ENCODE peak calls at places on chromosomes 11 and 22, in eight cellular contexts. R is GM20000, N is cardiac fibroblast, H is uterus, K is AG09319, L is prostate gland, F is Calu3, O is testis. V is an unnamed sample.

GRCh38 chr11:75035911-75036536 is 47.3 kb downstream of the NEU3 start:
- DNase-seq in F (peak; percentile 60), K (no peak), L (no peak), R (no peak), H (no peak), O (no peak), N (no peak), V (peak; percentile 53)

GRCh38 chr22:39474351-39474991 is 17.7 kb downstream of the MGAT3 start:
- DNase-seq in H (no peak), R (no peak), F (peak; percentile 22), O (no peak), L (no peak), N (no peak), K (no peak), V (no peak)

GRCh38 chr11:99019676-99020075 is 1.1 kb upstream of the CNTN5 start:
- DNase-seq in H (no peak), O (no peak), R (no peak), K (no peak), F (no peak), L (no peak), N (no peak), V (no peak)

GRCh38 chr22:35217541-35217940 is 39.8 kb upstream of the HMGXB4 start:
- DNase-seq in K (no peak), L (no peak), R (no peak), O (no peak), N (no peak), F (no peak), H (no peak), V (no peak)

GRCh38 chr11:118670063-118670462 is 9.4 kb downstream of the TREH start:
- DNase-seq in N (no peak), L (no peak), H (no peak), F (no peak), O (no peak), R (no peak), K (no peak), V (no peak)

GRCh38 chr22:18119409-18120110 is 9.0 kb downstream of the TUBA8 start:
- DNase-seq in F (peak; percentile 3), O (no peak), L (no peak), H (no peak), N (no peak), R (no peak), K (no peak), V (peak; percentile 16)

GRCh38 chr11:36540998-36541397 is 26.8 kb upstream of the RAG1 start:
- DNase-seq in F (peak; percentile 55), L (no peak), N (peak; percentile 82), K (no peak), H (no peak), O (peak; percentile 82), R (peak; percentile 55), V (peak; percentile 57)

GRCh38 chr11:115530752-115531151 is 26.5 kb upstream of the CADM1 start:
- DNase-seq in R (peak; percentile 13), O (peak; percentile 57), L (no peak), N (no peak), K (no peak), F (no peak), H (no peak), V (no peak)

GRCh38 chr11:10858505-10859360 is 880 bp upstream of the ZBED5 start:
- DNase-seq in O (peak; percentile 67), K (no peak), L (peak; percentile 54), R (peak; percentile 21), N (no peak), H (peak; percentile 66), F (peak; percentile 46), V (no peak)

GRCh38 chr11:10861047-10861446 is 3.2 kb upstream of the ZBED5 start:
- DNase-seq in N (no peak), K (no peak), L (no peak), F (no peak), O (no peak), H (no peak), R (no peak), V (no peak)

GRCh38 chr11:10856689-10857603 is 907 bp downstream of the ZBED5 start:
- DNase-seq in R (peak; percentile 13), N (peak; percentile 47), L (peak; percentile 51), O (peak; percentile 71), F (peak; percentile 42), K (no peak), H (no peak), V (peak; percentile 55)

GRCh38 chr11:10855295-10855694 is 2.6 kb downstream of the ZBED5 start:
- DNase-seq in F (no peak), L (no peak), O (no peak), R (no peak), H (no peak), N (no peak), K (no peak), V (no peak)

DNA sequence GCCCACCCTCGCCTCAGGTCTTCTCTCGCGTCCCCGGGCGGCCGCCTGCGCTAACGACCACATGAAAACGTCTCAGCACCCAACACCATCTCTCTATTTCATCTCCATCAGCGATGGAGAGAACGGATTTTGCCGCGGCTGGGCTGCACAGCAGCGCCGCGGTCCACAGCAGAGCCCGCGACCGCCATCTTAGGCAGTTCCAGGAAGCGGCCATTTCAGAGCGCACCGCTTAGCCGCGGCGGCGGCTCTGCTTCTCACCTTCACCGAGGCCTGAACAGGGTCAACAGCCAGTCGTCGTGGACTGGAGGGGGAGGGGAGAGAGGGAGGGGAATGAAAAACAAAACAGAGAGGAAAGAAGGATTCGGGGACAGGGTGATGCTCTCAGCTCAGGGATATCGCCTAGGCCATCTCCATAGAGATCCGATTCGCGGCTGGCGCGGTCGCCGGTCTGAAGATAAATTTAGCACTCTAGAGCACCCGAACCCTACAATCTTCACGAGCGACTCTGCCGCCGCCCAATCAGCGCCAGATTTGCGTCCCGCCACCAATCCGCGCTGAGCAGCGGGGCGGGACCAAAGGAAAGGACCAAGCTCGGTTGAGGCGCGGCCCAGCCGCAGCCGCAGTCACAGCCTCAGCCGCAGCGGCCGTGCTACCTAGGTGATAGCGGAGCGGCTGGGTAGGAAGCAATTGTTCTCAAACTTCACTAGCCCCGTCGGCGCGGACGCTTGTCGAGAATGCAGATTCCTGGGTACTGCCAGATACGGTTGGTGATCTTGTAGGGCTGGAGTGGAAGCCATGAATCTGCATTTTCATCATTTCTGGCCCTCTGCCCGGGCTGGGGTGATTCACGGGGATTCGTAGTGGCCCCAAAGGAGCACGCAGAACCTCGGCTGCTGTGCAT is at the start of gene ZBED5:
- DNase-seq in O (peak; percentile 99), R (peak; percentile 89), H (peak; percentile 98), K (peak; percentile 92), N (peak; percentile 98), F (peak; percentile 95), L (peak; percentile 98), V (peak; percentile 97)
- TF ChIP-seq CTCF in O (no peak), R (no peak), H (peak; percentile 20), K (peak; percentile 7), N (no peak), F (no peak), L (no peak), V (no peak)

GRCh38 chr11:131888230-131888826 is 517.9 kb downstream of the NTM start:
- DNase-seq in R (no peak), L (no peak), O (no peak), N (peak; percentile 98), F (no peak), H (no peak), K (peak; percentile 65), V (no peak)

GRCh38 chr11:131889146-131889577 is 518.7 kb downstream of the NTM start:
- DNase-seq in O (no peak), K (peak; percentile 77), F (no peak), R (no peak), H (peak; percentile 28), N (peak; percentile 94), L (no peak), V (no peak)

GRCh38 chr11:131893103-131893502 is 522.7 kb downstream of the NTM start:
- DNase-seq in K (no peak), H (no peak), R (peak; percentile 61), O (no peak), N (no peak), F (no peak), L (no peak), V (no peak)

GRCh38 chr11:131886201-131886600 is 515.8 kb downstream of the NTM start:
- DNase-seq in H (no peak), L (no peak), O (no peak), R (no peak), K (no peak), N (no peak), F (no peak), V (no peak)

DNA sequence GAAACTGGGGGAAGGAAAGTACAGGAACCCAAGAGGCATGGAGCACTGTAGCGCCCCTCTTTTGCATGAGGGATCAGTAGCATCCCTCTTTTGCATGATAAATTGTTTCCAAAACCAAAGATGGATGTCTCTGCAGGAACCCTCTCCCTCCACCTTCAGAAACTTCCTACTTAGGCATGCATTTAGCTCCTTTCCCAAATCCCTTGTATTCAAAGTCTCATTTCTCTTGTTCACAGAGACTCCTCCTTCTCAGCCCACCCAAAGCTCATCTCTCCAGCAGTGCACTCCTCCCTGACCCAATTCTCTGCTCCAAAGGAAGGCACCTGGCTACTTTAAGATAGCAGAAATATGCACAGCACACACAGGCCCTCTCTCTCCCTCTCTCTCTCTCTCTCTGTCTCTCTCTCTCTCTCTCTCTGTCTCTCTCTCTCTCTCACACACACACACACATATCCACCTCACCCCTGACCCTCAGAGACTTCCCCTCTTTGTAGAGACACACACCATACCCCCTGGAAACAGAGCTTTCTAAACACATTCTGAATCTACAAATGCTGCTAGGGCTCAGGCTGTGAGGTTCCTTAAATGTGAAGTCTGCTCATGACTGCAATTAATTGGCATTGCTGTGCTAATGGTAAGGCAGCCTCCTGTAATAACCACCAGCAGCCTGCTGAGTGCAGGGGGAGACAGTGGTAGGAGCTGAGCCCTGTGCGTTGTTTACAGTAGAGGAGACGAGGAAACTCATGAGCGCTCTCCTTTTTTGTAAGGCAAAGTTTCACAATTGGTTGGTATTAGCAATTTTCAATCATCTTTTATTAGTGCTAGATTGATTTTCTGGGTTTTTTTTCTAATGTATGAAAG is 519.6 kb downstream of the NTM start:
- DNase-seq in K (no peak), R (no peak), N (no peak), F (no peak), H (no peak), O (no peak), L (no peak), V (no peak)
- TF ChIP-seq CTCF in K (no peak), R (no peak), N (no peak), F (no peak), H (no peak), O (no peak), L (no peak), V (no peak)

GRCh38 chr11:117480221-117480620 is 152.6 kb downstream of the CEP164 start:
- DNase-seq in N (no peak), O (no peak), H (no peak), F (no peak), K (no peak), R (no peak), L (no peak), V (no peak)

GRCh38 chr11:117479372-117479771 is 151.7 kb downstream of the CEP164 start:
- DNase-seq in H (no peak), O (no peak), K (no peak), N (no peak), L (no peak), R (peak; percentile 50), F (no peak), V (no peak)

GRCh38 chr11:117482881-117483280 is 155.2 kb downstream of the CEP164 start:
- DNase-seq in R (no peak), L (no peak), O (no peak), N (no peak), H (no peak), K (no peak), F (no peak), V (no peak)

GRCh38 chr11:117481885-117482284 is 154.2 kb downstream of the CEP164 start:
- DNase-seq in O (no peak), N (no peak), R (no peak), K (no peak), H (no peak), F (no peak), L (no peak), V (no peak)

DNA sequence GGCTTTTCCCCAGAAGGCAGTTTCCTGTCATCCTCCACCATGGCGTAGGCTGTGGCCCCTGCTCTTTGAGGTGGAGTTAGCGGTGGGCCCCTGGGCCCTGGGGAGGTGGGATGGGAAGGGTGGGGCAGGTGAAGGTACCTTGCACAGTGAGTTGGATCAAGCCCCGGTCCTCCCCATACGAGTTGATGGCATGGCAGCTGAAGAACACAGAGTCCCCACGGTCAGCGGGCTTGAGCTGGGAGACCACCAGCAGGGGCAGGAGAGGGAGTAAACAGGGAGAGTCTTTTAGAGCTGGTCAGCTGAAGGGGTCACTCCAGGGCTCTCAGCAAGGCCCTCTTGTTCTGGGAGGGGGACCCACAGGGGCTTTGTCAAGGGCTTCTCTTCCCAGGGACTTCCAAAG is 153.4 kb downstream of the CEP164 start:
- DNase-seq in K (no peak), F (no peak), L (no peak), O (no peak), N (no peak), R (no peak), H (no peak), V (no peak)
- TF ChIP-seq CTCF in K (no peak), F (no peak), L (no peak), O (no peak), N (no peak), R (no peak), H (no peak), V (no peak)

DNA sequence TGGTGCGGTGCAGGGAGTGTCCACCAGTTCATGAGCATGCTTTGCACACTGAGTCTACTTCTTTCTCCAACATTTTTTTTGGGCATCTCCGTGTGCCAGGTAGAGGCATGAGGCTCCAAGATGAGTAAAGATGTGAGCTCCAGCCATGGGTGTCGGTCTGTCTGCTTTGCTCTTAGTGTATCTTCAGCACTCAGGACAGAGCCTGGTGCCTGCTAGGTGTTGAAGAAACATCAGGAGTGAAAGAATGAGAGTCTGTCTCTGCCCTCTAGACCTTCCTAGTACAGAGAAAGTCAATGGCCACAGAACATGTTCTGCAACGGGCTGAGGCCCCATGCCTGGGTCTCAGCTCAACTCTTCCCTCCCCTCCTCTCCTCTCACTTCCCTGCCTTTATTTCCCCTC is 486.5 kb downstream of the TBC1D22A start:
- DNase-seq in L (no peak), N (no peak), O (no peak), R (no peak), H (no peak), F (no peak), K (no peak), V (no peak)
- TF ChIP-seq CTCF in L (no peak), N (no peak), O (no peak), R (no peak), H (no peak), F (no peak), K (no peak), V (no peak)